ENCODE peak calls at places on chromosomes 5 and 9, in five cellular contexts. V, R, I, B and W are unnamed samples.

GRCh38 chr5:66864240-66864884 is 268.2 kb downstream of the MAST4 start:
- DNase-seq in I (peak), R (peak), V (peak), B (peak), W (peak)

GRCh38 chr9:38066907-38067610 is 2.0 kb downstream of the SHB start:
- DNase-seq in V (peak), B (no peak), R (peak), I (no peak), W (peak)

GRCh38 chr5:72559866-72560766 is 52.9 kb upstream of the ZNF366 start:
- DNase-seq in B (no peak), I (no peak), R (peak), V (peak), W (no peak)

GRCh38 chr5:14222182-14222581 is 79.0 kb downstream of the TRIO start:
- DNase-seq in B (no peak), V (no peak), I (no peak), R (no peak), W (no peak)

GRCh38 chr9:105286098-105286497 is 41.6 kb downstream of the SLC44A1 start:
- DNase-seq in B (peak), I (no peak), V (no peak), R (peak), W (no peak)

GRCh38 chr5:43603535-43604363 is 769 bp downstream of the NNT start:
- DNase-seq in I (peak), B (peak), R (peak), V (peak), W (peak)

GRCh38 chr5:68012429-68012828 is 203.1 kb upstream of the PIK3R1 start:
- DNase-seq in V (no peak), R (peak), I (no peak), B (peak), W (no peak)

GRCh38 chr5:40568548-40568947 is 111.2 kb upstream of the PTGER4 start:
- DNase-seq in B (no peak), I (no peak), R (no peak), V (no peak), W (no peak)

GRCh38 chr5:40376566-40376965 is 303.1 kb upstream of the PTGER4 start:
- DNase-seq in I (no peak), V (no peak), B (no peak), R (no peak), W (no peak)

GRCh38 chr5:143085319-143085917 is 315.2 kb downstream of the ARHGAP26 start:
- DNase-seq in R (no peak), B (no peak), I (no peak), V (peak), W (no peak)

GRCh38 chr9:1869843-1870242 is 145.3 kb upstream of the SMARCA2 start:
- DNase-seq in B (no peak), R (peak), V (peak), I (peak), W (peak)

GRCh38 chr5:179781846-179782245 is 11.9 kb upstream of the LTC4S start:
- DNase-seq in V (no peak), R (no peak), I (no peak), B (no peak), W (no peak)

GRCh38 chr9:6794936-6795335 is 37.2 kb downstream of the KDM4C start:
- DNase-seq in I (no peak), V (no peak), R (no peak), B (no peak), W (no peak)

GRCh38 chr9:4235951-4236804 is 63.7 kb downstream of the GLIS3 start:
- DNase-seq in B (peak), R (peak), V (no peak), I (no peak), W (no peak)

GRCh38 chr9:131594906-131595675 is 49.8 kb downstream of the PRRT1B start:
- DNase-seq in B (no peak), I (no peak), R (no peak), V (no peak), W (no peak)

GRCh38 chr9:6999788-7000187 is 242.0 kb downstream of the KDM4C start:
- DNase-seq in R (no peak), I (no peak), B (no peak), V (no peak), W (no peak)

GRCh38 chr9:137240321-137240840 is 706 bp upstream of the TUBB4B start:
- DNase-seq in B (peak), V (peak), R (peak), I (peak), W (peak)

GRCh38 chr9:120161801-120162200 is 418.2 kb downstream of the CDK5RAP2 start:
- DNase-seq in B (no peak), I (no peak), R (no peak), V (no peak), W (no peak)

GRCh38 chr5:144232285-144232684 is 61.6 kb downstream of the KCTD16 start:
- DNase-seq in V (no peak), I (no peak), R (no peak), B (no peak), W (no peak)

GRCh38 chr5:159819671-159820411 is 96.4 kb upstream of the ADRA1B start:
- DNase-seq in R (peak), V (peak), I (no peak), B (peak), W (no peak)

GRCh38 chr9:131959056-131959455 is 120.6 kb downstream of the MED27 start:
- DNase-seq in B (no peak), V (no peak), R (no peak), I (no peak), W (no peak)

GRCh38 chr5:73637565-73637964 is 11.6 kb downstream of the ARHGEF28 start:
- DNase-seq in B (no peak), R (no peak), V (no peak), I (no peak), W (no peak)
- H3K27ac ChIP-seq in B (peak), R (no peak), V (no peak), I (no peak), W (no peak)

GRCh38 chr9:136088481-136088938 is 6.6 kb downstream of the NACC2 start:
- DNase-seq in R (no peak), B (no peak), V (no peak), I (no peak), W (no peak)

GRCh38 chr9:136088939-136089696 is 6.0 kb downstream of the NACC2 start:
- DNase-seq in V (no peak), I (no peak), B (no peak), R (no peak), W (no peak)

GRCh38 chr9:136086213-136086881 is 8.7 kb downstream of the NACC2 start:
- DNase-seq in R (no peak), V (peak), B (no peak), I (no peak), W (no peak)

GRCh38 chr9:136086951-136087740 is 7.9 kb downstream of the NACC2 start:
- DNase-seq in V (no peak), I (no peak), B (no peak), R (no peak), W (no peak)

GRCh38 chr9:136087741-136088480 is 7.2 kb downstream of the NACC2 start:
- DNase-seq in B (no peak), R (no peak), V (no peak), I (no peak), W (no peak)
- H3K27ac ChIP-seq in B (no peak), R (no peak), V (peak), I (no peak), W (no peak)

GRCh38 chr9:13140843-13141592 is 138.5 kb downstream of the MPDZ start:
- DNase-seq in I (no peak), R (peak), V (no peak), B (peak), W (no peak)
- H3K27ac ChIP-seq in I (no peak), R (no peak), V (no peak), B (peak), W (no peak)

DNA sequence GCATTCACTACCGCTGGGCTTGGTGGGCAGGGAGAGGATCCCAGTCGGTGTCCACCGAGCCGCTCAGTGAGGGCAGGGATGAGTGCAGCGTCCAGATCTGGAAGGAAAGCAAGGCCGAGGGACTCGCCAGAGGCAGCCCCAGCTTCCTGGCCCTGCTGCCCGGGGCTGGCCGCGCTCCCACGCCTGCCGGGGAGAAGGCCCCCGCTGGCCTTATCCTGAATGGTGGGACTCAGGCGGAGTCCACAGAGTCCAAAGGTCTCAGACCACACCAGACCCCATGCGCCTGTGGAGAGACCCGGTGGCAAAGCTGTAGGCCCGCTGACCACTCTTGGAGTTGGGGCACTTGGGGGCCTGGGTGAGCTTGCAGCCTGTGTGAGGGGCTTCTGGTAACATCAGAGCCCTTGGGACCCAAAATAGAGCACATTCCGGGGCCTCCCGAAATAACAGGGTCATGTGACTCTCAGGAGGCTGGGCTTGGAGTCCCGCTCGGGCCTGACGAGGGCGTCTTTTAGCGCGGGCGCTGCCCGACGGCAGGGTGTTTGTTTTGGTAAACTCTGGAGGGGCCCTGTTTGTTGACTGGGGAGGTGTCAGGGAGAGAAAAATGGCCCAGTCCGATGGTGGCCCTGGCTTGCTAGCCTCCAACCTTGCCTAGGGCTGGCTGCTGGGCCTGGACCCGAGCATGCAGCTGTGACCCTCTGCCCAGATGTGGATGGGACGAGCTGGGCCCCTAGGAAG is 2.8 kb downstream of the RXRA start:
- DNase-seq in V (peak), I (no peak), B (peak), R (peak), W (no peak)
- H3K27ac ChIP-seq in V (peak), I (no peak), B (no peak), R (peak), W (no peak)

GRCh38 chr5:141958773-141959172 is 771 bp upstream of the PCDH12 start:
- DNase-seq in I (no peak), R (peak), B (peak), V (peak), W (no peak)

GRCh38 chr5:141960449-141961323 is 2.7 kb upstream of the PCDH12 start:
- DNase-seq in B (peak), R (peak), I (peak), V (peak), W (peak)

GRCh38 chr5:141960018-141960417 is 2.0 kb upstream of the PCDH12 start:
- DNase-seq in I (no peak), V (no peak), R (no peak), B (no peak), W (peak)

GRCh38 chr5:141957367-141957993 is 522 bp downstream of the PCDH12 start:
- DNase-seq in I (no peak), V (no peak), R (peak), B (no peak), W (no peak)

GRCh38 chr5:141958113-141958512 is at the start of gene PCDH12:
- DNase-seq in B (peak), I (no peak), V (peak), R (peak), W (no peak)
- H3K27ac ChIP-seq in B (no peak), I (no peak), V (peak), R (no peak), W (no peak)

GRCh38 chr5:98789029-98789428 is 15.6 kb downstream of the RGMB start:
- DNase-seq in V (no peak), I (no peak), R (no peak), B (no peak), W (no peak)

GRCh38 chr5:98787131-98787719 is 13.8 kb downstream of the RGMB start:
- DNase-seq in B (no peak), V (no peak), R (no peak), I (no peak), W (no peak)

GRCh38 chr5:98785244-98785643 is 11.8 kb downstream of the RGMB start:
- DNase-seq in I (no peak), B (no peak), R (no peak), V (no peak), W (no peak)

GRCh38 chr5:98784411-98784810 is 10.9 kb downstream of the RGMB start:
- DNase-seq in B (no peak), V (no peak), I (no peak), R (no peak), W (no peak)

DNA sequence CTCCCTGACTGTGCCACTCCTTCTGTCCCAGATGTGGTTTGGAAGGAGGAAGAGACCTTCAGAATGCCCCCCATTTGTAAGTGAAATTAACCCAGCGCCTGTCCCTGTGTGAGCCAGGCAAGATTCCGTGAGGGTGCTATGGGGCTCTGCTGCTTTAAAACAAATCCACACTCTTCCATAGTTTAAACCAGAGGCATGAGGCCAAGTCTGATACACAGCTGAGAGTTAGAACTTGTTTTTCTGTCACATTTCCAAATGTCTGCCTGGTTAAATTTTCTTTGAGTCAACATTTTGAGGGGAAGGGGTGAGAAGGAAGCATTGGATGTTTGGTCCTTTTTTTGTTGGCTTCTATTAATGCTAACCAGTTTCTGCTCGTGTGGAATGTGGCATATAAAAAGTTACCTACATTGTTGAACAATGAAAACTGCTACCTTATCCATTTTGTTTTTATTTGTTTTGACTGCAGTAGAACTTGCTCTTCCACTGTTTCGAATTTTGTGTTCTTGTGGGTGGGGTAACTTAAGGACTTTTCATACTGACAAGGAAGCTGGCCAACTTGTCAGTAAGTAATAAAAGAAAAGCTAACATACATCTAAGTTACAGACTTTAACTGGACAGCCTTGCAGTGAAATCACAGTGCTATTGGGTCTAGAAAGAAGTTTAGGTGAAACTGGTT is 12.9 kb downstream of the RGMB start:
- DNase-seq in V (no peak), R (peak), B (no peak), I (no peak), W (no peak)
- H3K27ac ChIP-seq in V (no peak), R (no peak), B (no peak), I (no peak), W (no peak)

GRCh38 chr5:1302258-1302657 is 7.4 kb upstream of the TERT start:
- DNase-seq in B (no peak), V (no peak), R (no peak), I (no peak), W (no peak)

GRCh38 chr5:1298723-1299510 is 4.0 kb upstream of the TERT start:
- DNase-seq in I (no peak), B (no peak), V (no peak), R (no peak), W (no peak)

GRCh38 chr5:1299961-1300360 is 5.1 kb upstream of the TERT start:
- DNase-seq in V (no peak), B (no peak), R (no peak), I (no peak), W (no peak)

GRCh38 chr5:1299511-1299850 is 4.6 kb upstream of the TERT start:
- DNase-seq in I (no peak), V (no peak), R (no peak), B (no peak), W (no peak)

DNA sequence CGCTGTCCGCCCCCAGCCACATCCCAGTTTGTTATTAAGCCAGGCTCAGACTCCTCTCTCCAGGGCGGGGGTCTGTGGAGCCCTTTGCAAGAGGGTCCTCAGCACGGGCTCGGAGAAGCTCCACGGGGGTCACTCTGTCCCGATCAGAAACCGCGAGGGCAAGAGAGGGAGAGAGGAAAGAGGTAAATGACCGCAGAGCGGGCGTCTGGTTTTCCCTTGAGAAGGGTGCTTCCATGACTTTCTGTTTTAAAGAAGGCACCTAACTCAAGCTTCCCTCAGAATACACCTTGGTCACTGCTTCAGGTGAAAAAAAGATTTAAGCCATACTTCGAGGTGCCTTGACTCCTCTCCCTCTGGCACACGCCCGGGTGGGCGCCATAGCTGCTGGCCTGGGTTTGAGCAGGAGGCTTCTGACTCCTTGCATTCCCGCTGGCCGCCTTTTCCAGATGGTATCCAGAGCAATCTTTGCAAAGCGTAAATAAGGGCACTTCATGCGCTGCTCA is 5.8 kb upstream of the TERT start:
- DNase-seq in V (no peak), B (no peak), I (no peak), R (no peak), W (no peak)
- H3K27ac ChIP-seq in V (no peak), B (no peak), I (no peak), R (no peak), W (no peak)

GRCh38 chr5:1410156-1411014 is 34.9 kb downstream of the SLC6A3 start:
- DNase-seq in R (no peak), B (no peak), V (no peak), I (no peak), W (no peak)

GRCh38 chr5:1409386-1410110 is 35.7 kb downstream of the SLC6A3 start:
- DNase-seq in B (peak), V (no peak), R (peak), I (peak), W (no peak)

GRCh38 chr5:1412621-1413020 is 32.6 kb downstream of the SLC6A3 start:
- DNase-seq in I (no peak), R (no peak), V (no peak), B (no peak), W (no peak)

GRCh38 chr5:1412163-1412562 is 33.1 kb downstream of the SLC6A3 start:
- DNase-seq in R (no peak), B (no peak), I (no peak), V (no peak), W (no peak)

DNA sequence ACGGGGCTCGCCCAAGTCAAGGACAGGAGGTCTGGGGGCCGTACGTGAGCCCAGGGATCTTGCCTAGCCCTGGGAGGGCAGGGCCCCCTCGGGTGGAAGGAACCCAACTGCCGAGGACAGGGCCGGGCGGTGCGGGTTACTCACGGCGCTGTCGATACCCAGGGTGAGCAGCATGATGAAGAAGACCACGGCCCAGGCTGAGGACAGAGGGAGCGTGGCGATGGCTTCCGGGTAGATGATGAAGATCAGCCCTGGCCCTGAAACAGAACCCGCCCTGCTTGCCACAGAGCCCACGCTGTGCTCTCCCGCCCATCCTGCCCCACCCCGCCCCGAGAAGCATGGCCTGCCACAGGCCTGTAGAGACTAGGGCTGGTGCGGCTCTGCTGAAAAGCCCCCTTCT is 34.1 kb downstream of the SLC6A3 start:
- DNase-seq in B (no peak), V (no peak), I (no peak), R (no peak), W (no peak)
- H3K27ac ChIP-seq in B (no peak), V (no peak), I (no peak), R (no peak), W (no peak)